ENCODE peak calls at places on chromosomes 1 and 21, in six cellular contexts. X, H, Q, E, G and A are unnamed samples.

GRCh38 chr1:213820362-213821149 is 167.2 kb upstream of the PROX1 start:
- DNase-seq in G (no peak), E (no peak), X (no peak), H (no peak), Q (no peak), A (no peak)

GRCh38 chr1:28862571-28863403 is 50.8 kb downstream of the OPRD1 start:
- DNase-seq in H (no peak), G (no peak), X (no peak), E (no peak), Q (no peak), A (no peak)

GRCh38 chr1:41802532-41803501 is 115.9 kb downstream of the HIVEP3 start:
- DNase-seq in E (peak; percentile 37), H (no peak), X (no peak), Q (peak; percentile 10), G (no peak), A (no peak)

GRCh38 chr1:71049951-71050598 is 2.5 kb upstream of the PTGER3 start:
- DNase-seq in Q (no peak), X (no peak), H (peak; percentile 32), G (peak; percentile 14), E (peak; percentile 57), A (no peak)

GRCh38 chr21:15837603-15838002 is 107.8 kb downstream of the USP25 start:
- DNase-seq in G (no peak), E (no peak), Q (no peak), H (no peak), X (no peak), A (no peak)

GRCh38 chr1:178941849-178942248 is 71.0 kb upstream of the ANGPTL1 start:
- DNase-seq in X (no peak), H (no peak), G (no peak), Q (no peak), E (no peak), A (no peak)

GRCh38 chr1:87956072-87956471 is 627.4 kb downstream of the LMO4 start:
- DNase-seq in G (no peak), Q (no peak), H (peak; percentile 56), E (peak; percentile 81), X (no peak), A (no peak)

GRCh38 chr1:225700164-225700740 is 47.3 kb upstream of the ENAH start:
- DNase-seq in G (no peak), Q (no peak), H (peak; percentile 47), E (peak; percentile 97), X (no peak), A (no peak)

GRCh38 chr1:162690672-162691434 is 58.6 kb downstream of the DDR2 start:
- DNase-seq in Q (no peak), G (no peak), H (peak; percentile 51), X (no peak), E (peak; percentile 87), A (no peak)

GRCh38 chr1:173202430-173203145 is 4.5 kb downstream of the TNFSF4 start:
- DNase-seq in G (no peak), H (peak; percentile 14), X (no peak), E (peak; percentile 50), Q (no peak), A (no peak)

GRCh38 chr1:19484338-19484792 is 974 bp downstream of the CAPZB start:
- DNase-seq in Q (no peak), H (no peak), X (no peak), E (peak; percentile 12), G (peak; percentile 39), A (peak; percentile 9)

GRCh38 chr1:97144527-97144926 is 422.9 kb downstream of the PTBP2 start:
- DNase-seq in E (peak; percentile 29), G (no peak), Q (no peak), H (no peak), X (no peak), A (no peak)

GRCh38 chr1:147897030-147897756 is 5.4 kb upstream of the GJA8 start:
- DNase-seq in E (peak; percentile 55), H (no peak), Q (no peak), X (no peak), G (no peak), A (no peak)

GRCh38 chr1:13582713-13583443 is 754 bp upstream of the PDPN start:
- DNase-seq in G (no peak), E (no peak), H (no peak), X (no peak), Q (no peak), A (no peak)

GRCh38 chr1:218983848-218984247 is 189.8 kb upstream of the LYPLAL1 start:
- DNase-seq in E (no peak), H (no peak), G (no peak), Q (no peak), X (no peak), A (no peak)

GRCh38 chr1:74673351-74674111 is at the start of gene ERICH3:
- DNase-seq in X (peak; percentile 11), G (no peak), H (no peak), Q (no peak), E (no peak), A (no peak)

GRCh38 chr1:66334311-66334710 is 199.6 kb upstream of the SGIP1 start:
- DNase-seq in Q (no peak), H (no peak), G (no peak), X (no peak), E (no peak), A (no peak)

GRCh38 chr1:56215771-56216170 is 363.6 kb downstream of the PLPP3 start:
- DNase-seq in G (no peak), E (no peak), X (no peak), Q (no peak), H (no peak), A (no peak)

GRCh38 chr1:46041974-46042373 is 90.5 kb downstream of the PIK3R3 start:
- DNase-seq in E (no peak), X (no peak), Q (no peak), G (no peak), H (no peak), A (no peak)

GRCh38 chr1:202698276-202698675 is 12.0 kb downstream of the SYT2 start:
- DNase-seq in H (no peak), Q (no peak), G (no peak), X (no peak), E (no peak), A (no peak)